ENCODE peak calls at places on chromosome 10, in nine cellular contexts. P is hepatocyte, W is PC-3, Y is neural progenitor cell, M is GM23338, B is GM23248, T is HCT116, X is MM.1S, O is SK-N-SH. I is an unnamed sample.

GRCh38 chr10:34589275-34589674 is 225.8 kb downstream of the PARD3 start:
- DNase-seq in B (no peak), X (no peak), M (no peak), T (no peak), P (no peak), O (no peak), Y (no peak), W (no peak), I (no peak)

GRCh38 chr10:31768467-31768866 is 160.2 kb downstream of the ARHGAP12 start:
- DNase-seq in W (peak; percentile 30), P (no peak), M (no peak), X (no peak), B (peak; percentile 69), Y (no peak), T (no peak), O (no peak), I (no peak)

GRCh38 chr10:47207280-47207613 is 92.8 kb upstream of the GDF10 start:
- DNase-seq in O (no peak), T (no peak), B (no peak), W (no peak), M (no peak), Y (no peak), X (no peak), P (peak; percentile 49), I (no peak)

GRCh38 chr10:90051053-90051452 is 349.7 kb downstream of the KIF20B start:
- DNase-seq in P (no peak), Y (no peak), W (no peak), O (no peak), X (no peak), M (no peak), B (no peak), T (no peak), I (no peak)

GRCh38 chr10:115129752-115130151 is 36.6 kb downstream of the ATRNL1 start:
- DNase-seq in B (peak; percentile 49), Y (peak; percentile 30), X (peak; percentile 51), T (peak; percentile 43), P (peak; percentile 30), M (peak; percentile 57), O (peak; percentile 13), W (peak; percentile 59), I (peak; percentile 45)

GRCh38 chr10:102408728-102409603 is 9.6 kb downstream of the PSD start:
- DNase-seq in X (no peak), W (no peak), T (no peak), O (peak; percentile 91), B (peak; percentile 73), Y (peak; percentile 79), M (peak; percentile 64), P (peak; percentile 84), I (no peak)

GRCh38 chr10:77620731-77621130 is 16.9 kb downstream of the KCNMA1 start:
- DNase-seq in Y (no peak), O (no peak), M (no peak), P (no peak), W (peak; percentile 53), B (peak; percentile 10), X (no peak), T (no peak), I (no peak)

GRCh38 chr10:119207367-119207668 is at the start of gene GRK5:
- DNase-seq in X (peak; percentile 97), O (peak; percentile 98), T (peak; percentile 93), M (peak; percentile 94), B (peak; percentile 99), Y (peak; percentile 99), P (peak; percentile 99), W (peak; percentile 93), I (peak; percentile 98)

GRCh38 chr10:58892039-58892665 is 284.3 kb upstream of the PHYHIPL start:
- DNase-seq in O (no peak), P (no peak), X (no peak), W (no peak), B (peak; percentile 34), Y (no peak), T (no peak), M (peak; percentile 7), I (no peak)

GRCh38 chr10:20598590-20598989 is 298.5 kb downstream of the NEBL start:
- DNase-seq in B (peak; percentile 71), W (peak; percentile 52), Y (no peak), X (no peak), P (peak; percentile 54), O (no peak), T (no peak), M (peak; percentile 17), I (no peak)

GRCh38 chr10:110821508-110821907 is 50.2 kb upstream of the PDCD4 start:
- DNase-seq in Y (no peak), B (no peak), T (no peak), X (no peak), W (no peak), M (no peak), P (no peak), O (no peak), I (no peak)

GRCh38 chr10:23063387-23064287 is 31.7 kb upstream of the MSRB2 start:
- DNase-seq in M (no peak), T (no peak), B (peak; percentile 65), Y (peak; percentile 40), P (no peak), W (no peak), O (no peak), X (no peak), I (no peak)

GRCh38 chr10:31759124-31759798 is 169.4 kb downstream of the ARHGAP12 start:
- DNase-seq in W (no peak), M (peak; percentile 82), O (peak; percentile 68), T (peak; percentile 85), P (peak; percentile 82), B (peak; percentile 88), Y (peak; percentile 74), X (no peak), I (no peak)

DNA sequence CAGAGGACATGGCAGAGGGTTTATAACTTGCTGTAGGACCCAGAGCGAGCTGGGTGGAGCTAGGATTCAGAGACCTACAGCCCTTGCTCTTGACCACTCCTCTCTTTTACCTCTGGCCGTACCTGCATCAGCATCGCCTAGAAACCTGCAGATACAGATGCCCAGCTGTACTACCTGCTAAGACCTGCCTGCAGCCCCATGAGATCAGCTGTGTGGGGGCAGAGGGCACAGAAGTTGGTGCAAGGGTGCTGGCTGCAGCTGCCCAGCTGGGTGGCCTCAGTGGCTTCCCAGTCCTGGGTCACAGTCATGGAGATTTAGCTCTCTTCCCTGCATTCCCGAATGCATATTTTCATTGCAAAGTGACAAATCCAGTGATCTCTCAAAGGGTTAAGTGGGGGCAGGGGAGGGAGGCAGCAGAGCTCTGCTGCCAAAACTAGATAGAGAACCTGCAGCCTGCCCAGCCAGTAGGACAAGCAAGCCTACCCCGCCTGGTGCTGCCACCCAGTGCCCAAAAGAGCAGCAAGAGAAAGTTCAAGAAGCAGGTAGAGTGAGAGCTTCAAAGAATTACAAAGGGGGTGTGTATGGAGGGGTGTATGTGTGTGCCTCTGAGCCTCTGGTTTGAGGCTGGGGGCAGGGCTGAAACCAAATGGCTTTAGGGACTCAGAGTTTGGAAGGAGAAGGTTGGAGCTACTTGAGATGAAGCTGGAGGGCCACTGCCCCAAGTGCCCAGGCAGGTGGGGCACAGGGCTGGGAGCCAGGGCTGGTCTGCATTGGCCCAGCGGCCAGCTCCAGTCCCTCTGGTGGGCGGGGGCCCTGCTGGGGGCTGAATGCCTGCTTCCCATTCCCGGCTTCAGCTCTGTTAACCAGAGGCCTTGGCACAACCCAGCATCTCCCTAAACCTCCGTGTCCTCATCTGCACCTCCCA is 6.8 kb downstream of the FAM241B start:
- DNase-seq in X (peak; percentile 27), P (no peak), M (peak; percentile 70), Y (peak; percentile 53), W (peak; percentile 74), B (peak; percentile 20), T (peak; percentile 19), O (no peak), I (peak; percentile 28)
- TF ChIP-seq EZH2phosphoT487 in X (no peak), P (no peak), M (no peak), Y (no peak), W (no peak), B (no peak), T (no peak), O (no peak), I (no peak)

DNA sequence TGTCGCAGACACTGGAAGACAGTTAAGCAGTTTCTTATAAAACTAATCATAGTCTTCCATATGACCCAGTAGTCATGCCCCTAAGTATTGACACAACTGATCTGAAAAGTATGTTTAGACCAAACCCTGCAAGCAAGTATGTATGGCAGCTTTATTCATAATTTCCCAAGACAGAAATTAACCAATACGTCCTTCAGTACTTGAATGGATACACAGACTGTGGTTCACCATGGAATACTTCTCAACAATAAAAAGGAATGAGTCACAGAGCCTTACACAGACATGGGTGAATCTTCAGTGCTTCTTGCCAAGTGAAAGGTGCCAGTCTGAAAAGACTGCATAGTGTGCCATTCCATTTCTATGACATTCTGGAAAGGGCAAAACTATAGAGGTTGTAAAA is 50.2 kb upstream of the AKR1E2 start:
- DNase-seq in P (no peak), X (no peak), O (no peak), W (peak; percentile 64), M (no peak), T (no peak), B (peak; percentile 94), Y (no peak), I (no peak)
- TF ChIP-seq EZH2phosphoT487 in P (no peak), X (no peak), O (no peak), W (no peak), M (no peak), T (no peak), B (no peak), Y (no peak), I (no peak)

DNA sequence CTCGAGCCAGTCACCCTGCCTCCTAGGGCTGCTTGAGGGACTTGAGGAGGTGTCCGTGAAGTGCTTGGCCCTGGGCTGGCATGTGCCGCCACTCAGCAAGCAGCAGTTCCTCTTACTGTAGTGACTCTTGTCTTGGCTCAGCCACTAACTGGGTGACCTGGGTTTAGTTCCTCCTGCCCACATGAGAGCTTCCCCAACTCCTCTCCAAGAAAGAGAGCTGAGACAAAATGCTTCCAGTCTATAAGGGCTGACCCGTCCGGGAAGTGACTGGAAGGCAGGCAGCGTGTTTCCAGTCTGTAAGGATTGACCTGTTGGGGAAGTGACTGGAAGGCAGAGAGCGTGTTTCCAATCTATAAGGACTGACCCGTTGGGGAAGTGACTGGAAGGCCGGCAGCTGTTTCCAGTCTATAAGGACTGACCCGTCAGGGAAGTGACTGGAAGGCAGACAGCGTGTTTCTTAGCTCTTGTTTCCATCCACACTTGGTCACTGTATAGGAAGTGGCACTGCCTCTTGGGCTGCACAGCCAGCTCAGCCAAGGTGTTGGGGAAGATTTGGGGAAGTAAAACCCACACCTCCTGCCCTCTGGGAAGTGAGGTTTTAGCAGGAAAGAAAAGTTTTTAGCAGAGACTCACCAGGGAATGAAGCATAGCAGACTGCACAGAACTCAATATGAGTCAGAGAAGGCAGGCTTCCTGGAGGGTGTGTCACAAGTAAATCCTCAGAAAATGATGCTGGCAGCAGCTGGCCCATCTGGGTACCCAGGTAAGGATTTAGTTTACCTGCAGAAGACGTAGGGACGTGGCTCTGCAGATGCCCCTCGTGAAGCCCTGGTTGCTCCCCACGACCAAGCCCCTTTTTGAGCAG is 53.2 kb upstream of the PPIF start:
- DNase-seq in P (no peak), O (no peak), X (no peak), B (peak; percentile 88), Y (no peak), W (peak; percentile 100), M (no peak), T (no peak), I (no peak)
- TF ChIP-seq EZH2phosphoT487 in P (no peak), O (no peak), X (no peak), B (no peak), Y (no peak), W (no peak), M (no peak), T (no peak), I (no peak)

DNA sequence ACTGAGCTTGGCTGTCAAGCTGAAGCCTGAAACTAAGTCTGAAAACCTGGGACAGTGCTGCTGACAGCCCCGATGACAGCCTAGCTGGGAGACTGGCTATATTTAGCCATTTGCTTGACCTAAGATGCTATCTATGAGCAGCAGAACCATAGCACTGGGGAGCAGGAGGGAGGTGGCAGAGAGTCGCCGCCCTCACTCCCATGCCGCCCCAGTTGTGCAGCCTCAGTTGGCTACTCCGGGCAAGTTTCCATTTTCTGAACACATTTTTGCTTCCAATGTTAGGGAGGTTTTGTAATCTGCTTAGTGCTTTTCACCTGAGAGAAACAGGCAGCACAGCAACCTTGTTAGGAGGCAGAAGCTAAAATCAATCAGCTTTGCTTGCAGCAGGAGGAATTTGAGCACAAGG is 20.5 kb upstream of the C10orf71 start:
- DNase-seq in W (no peak), T (no peak), O (peak; percentile 50), X (no peak), B (no peak), Y (no peak), P (no peak), M (no peak), I (no peak)
- TF ChIP-seq EZH2phosphoT487 in W (no peak), T (no peak), O (no peak), X (no peak), B (no peak), Y (no peak), P (no peak), M (no peak), I (no peak)